ENCODE peak calls at places on chromosome 21, in five cellular contexts. E is CD8-positive, alpha-beta memory T cell; Z is brain microvascular endothelial cell; A is hepatocyte; L is SK-N-SH. X is an unnamed sample.

GRCh38 chr21:16072692-16073091 is 342.9 kb downstream of the USP25 start:
- DNase-seq in A (peak), L (no peak), E (no peak), Z (peak), X (no peak)

GRCh38 chr21:42621828-42622199 is 31.6 kb upstream of the PDE9A start:
- DNase-seq in L (no peak), E (no peak), Z (no peak), A (no peak), X (no peak)

GRCh38 chr21:40466893-40467483 is 380.0 kb downstream of the DSCAM start:
- DNase-seq in A (peak), L (peak), Z (no peak), E (no peak), X (no peak)

GRCh38 chr21:46285761-46286667 is at the start of gene YBEY:
- DNase-seq in E (peak), Z (peak), L (peak), A (peak), X (peak)

GRCh38 chr21:16117331-16117730 is 387.5 kb downstream of the USP25 start:
- DNase-seq in E (no peak), A (no peak), Z (no peak), L (no peak), X (no peak)

GRCh38 chr21:45607021-45607921 is 36.3 kb upstream of the PCBP3 start:
- DNase-seq in L (peak), A (no peak), Z (peak), E (no peak), X (no peak)

GRCh38 chr21:42238185-42238934 is 19.4 kb downstream of the ABCG1 start:
- DNase-seq in A (no peak), E (peak), Z (no peak), L (no peak), X (no peak)

GRCh38 chr21:33384851-33385331 is 18.3 kb upstream of the IFNGR2 start:
- DNase-seq in Z (no peak), E (peak), L (no peak), A (no peak), X (no peak)

GRCh38 chr21:45130324-45130774 is 56.0 kb downstream of the ADARB1 start:
- DNase-seq in E (no peak), Z (peak), L (no peak), A (peak), X (no peak)

GRCh38 chr21:38787461-38788274 is 18.1 kb upstream of the ETS2 start:
- DNase-seq in L (no peak), Z (peak), A (peak), E (no peak), X (no peak)
- H3K4me3 ChIP-seq in L (no peak), Z (no peak), A (no peak), E (no peak), X (no peak)

GRCh38 chr21:26956216-26956615 is 10.7 kb downstream of the ADAMTS5 start:
- DNase-seq in L (no peak), E (no peak), Z (no peak), A (no peak), X (no peak)
- H3K27ac ChIP-seq in L (no peak), E (no peak), Z (no peak), A (no peak), X (no peak)

GRCh38 chr21:34880401-34880800 is 168.7 kb downstream of the RUNX1 start:
- DNase-seq in E (no peak), Z (no peak), A (no peak), L (no peak), X (no peak)
- H3K4me3 ChIP-seq in E (no peak), Z (no peak), A (no peak), L (no peak), X (no peak)

DNA sequence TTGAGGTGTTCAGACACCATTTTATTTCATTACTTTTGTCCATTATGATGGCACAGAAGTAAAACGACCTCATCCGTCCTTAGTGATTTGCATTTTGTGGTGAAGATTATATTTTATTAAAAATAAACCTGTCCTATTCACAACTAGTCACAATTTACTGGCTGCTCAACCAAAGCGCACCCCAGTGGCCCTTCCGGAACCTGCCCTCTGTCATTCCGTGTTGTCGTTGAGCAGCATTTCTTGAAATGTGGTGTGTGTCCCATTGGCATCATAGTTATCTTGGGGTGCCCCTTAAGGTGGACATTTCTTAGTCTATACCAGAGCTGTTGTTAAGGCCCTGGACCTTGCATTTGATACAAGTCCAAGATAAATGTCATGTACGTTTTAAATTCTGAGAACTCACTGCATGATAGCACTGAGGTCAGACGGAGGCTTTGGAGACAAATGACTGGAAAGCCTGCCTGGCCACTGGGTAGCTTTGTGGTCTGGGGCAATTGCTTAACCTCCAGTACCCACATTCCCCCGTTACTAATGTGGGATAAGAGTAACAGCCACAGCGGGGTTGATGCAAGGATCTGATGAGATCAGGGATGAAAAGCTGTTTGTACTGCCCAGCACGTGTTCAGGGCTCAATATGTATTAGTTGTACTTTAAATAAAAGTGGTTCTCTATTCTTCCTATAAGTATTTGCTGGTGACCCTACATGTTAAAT is 36.2 kb downstream of the BACH1 start:
- DNase-seq in E (no peak), L (no peak), Z (peak), A (no peak), X (no peak)
- H3K27ac ChIP-seq in E (no peak), L (no peak), Z (peak), A (no peak), X (no peak)

DNA sequence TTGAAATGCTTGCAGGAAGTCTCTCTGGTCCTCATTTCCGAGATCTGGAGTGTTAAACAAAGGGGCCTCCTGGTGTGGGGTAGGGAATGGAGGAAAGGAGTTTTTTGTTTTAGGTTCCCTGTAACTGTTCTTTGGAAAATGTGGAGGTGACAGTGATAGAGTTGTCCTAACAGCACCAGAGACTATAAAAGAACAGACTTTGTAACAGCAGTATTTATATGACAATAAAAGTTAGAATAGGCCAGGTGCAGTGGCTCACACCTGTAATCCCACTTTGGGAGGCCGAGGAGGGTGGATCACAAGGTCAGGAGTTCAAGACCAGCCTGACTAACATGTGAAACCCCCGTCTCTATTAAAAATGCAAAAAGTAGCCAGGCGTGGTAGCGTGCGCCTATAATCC is 68.9 kb downstream of the HUNK start:
- DNase-seq in E (no peak), Z (no peak), A (no peak), L (no peak), X (no peak)
- H3K4me3 ChIP-seq in E (no peak), Z (no peak), A (no peak), L (no peak), X (no peak)

GRCh38 chr21:20943476-20944085 is 54.6 kb upstream of the NCAM2 start:
- DNase-seq in A (no peak), L (no peak), E (no peak), Z (no peak), X (no peak)

GRCh38 chr21:20946701-20947100 is 51.5 kb upstream of the NCAM2 start:
- DNase-seq in Z (no peak), A (no peak), E (no peak), L (no peak), X (no peak)

DNA sequence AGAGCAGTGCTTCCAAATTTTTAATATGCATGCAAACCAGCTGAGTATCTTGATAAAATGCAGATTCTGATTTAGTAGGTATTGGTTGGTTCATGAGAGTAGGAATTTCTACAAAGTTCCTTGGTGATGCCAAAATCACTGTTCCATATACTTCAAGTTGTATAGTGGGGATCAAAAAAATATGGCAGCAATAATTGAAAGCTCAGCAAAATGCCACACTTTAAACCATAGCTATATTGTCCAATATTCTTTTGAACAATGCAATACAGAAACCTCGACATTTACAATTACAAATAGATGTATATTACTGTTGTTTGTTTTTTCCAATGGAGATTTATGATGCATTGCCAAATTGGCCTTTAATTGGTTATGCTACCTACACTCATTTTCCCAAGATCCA is 55.7 kb upstream of the NCAM2 start:
- DNase-seq in E (no peak), L (no peak), A (no peak), Z (no peak), X (no peak)
- H3K27ac ChIP-seq in E (no peak), L (no peak), A (no peak), Z (no peak), X (no peak)

GRCh38 chr21:34933609-34934345 is 115.3 kb downstream of the RUNX1 start:
- DNase-seq in E (peak), A (no peak), L (no peak), Z (no peak), X (no peak)
- H3K4me3 ChIP-seq in E (peak), A (no peak), L (no peak), Z (no peak), X (no peak)

GRCh38 chr21:18228060-18228739 is 16.4 kb upstream of the CHODL start:
- DNase-seq in E (no peak), A (no peak), L (no peak), Z (no peak), X (no peak)
- H3K27ac ChIP-seq in E (no peak), A (no peak), L (no peak), Z (no peak), X (no peak)

GRCh38 chr21:22083899-22084298 is 1085.7 kb downstream of the NCAM2 start:
- DNase-seq in L (no peak), E (no peak), A (no peak), Z (no peak), X (no peak)
- H3K4me3 ChIP-seq in L (no peak), E (no peak), A (no peak), Z (no peak), X (no peak)

GRCh38 chr21:39186676-39187075 is 3.4 kb upstream of the PSMG1 start:
- DNase-seq in L (no peak), A (no peak), E (no peak), Z (no peak), X (no peak)
- H3K27ac ChIP-seq in L (no peak), A (no peak), E (no peak), Z (no peak), X (no peak)

X was measured in lung.